ENCODE peak calls at places on chromosomes 1 and 21, in seven cellular contexts. One of them, this sample, is unnamed.

GRCh38 chr1:61399192-61399591 is 316.8 kb downstream of the NFIA start:
- DNase-seq in mesenchymal stem cell: no peak
- DNase-seq in OCI-LY7: no peak
- DNase-seq in GM23248: no peak
- DNase-seq in heart left ventricle: no peak
- DNase-seq in aorta: no peak
- DNase-seq in ovary: no peak
- DNase-seq in this sample: no peak

GRCh38 chr1:246497331-246497915 is 9.7 kb downstream of the SMYD3 start:
- DNase-seq in mesenchymal stem cell: peak
- DNase-seq in OCI-LY7: peak
- DNase-seq in GM23248: peak
- DNase-seq in heart left ventricle: no peak
- DNase-seq in aorta: no peak
- DNase-seq in ovary: no peak
- DNase-seq in this sample: peak

GRCh38 chr1:234608720-234609527 is 1.1 kb downstream of the IRF2BP2 start:
- DNase-seq in mesenchymal stem cell: peak
- DNase-seq in OCI-LY7: peak
- DNase-seq in GM23248: peak
- DNase-seq in heart left ventricle: peak
- DNase-seq in aorta: peak
- DNase-seq in ovary: peak
- DNase-seq in this sample: peak

GRCh38 chr21:34548782-34549376 is 36.9 kb upstream of the KCNE1 start:
- DNase-seq in mesenchymal stem cell: no peak
- DNase-seq in OCI-LY7: no peak
- DNase-seq in GM23248: no peak
- DNase-seq in heart left ventricle: no peak
- DNase-seq in aorta: no peak
- DNase-seq in ovary: no peak
- DNase-seq in this sample: no peak

GRCh38 chr1:63322944-63323865 is 838 bp downstream of the FOXD3 start:
- DNase-seq in mesenchymal stem cell: no peak
- DNase-seq in OCI-LY7: no peak
- DNase-seq in GM23248: peak
- DNase-seq in heart left ventricle: no peak
- DNase-seq in aorta: no peak
- DNase-seq in ovary: no peak
- DNase-seq in this sample: peak

GRCh38 chr1:24652382-24652781 is 9.3 kb downstream of the SRRM1 start:
- DNase-seq in mesenchymal stem cell: no peak
- DNase-seq in OCI-LY7: no peak
- DNase-seq in GM23248: no peak
- DNase-seq in heart left ventricle: no peak
- DNase-seq in aorta: no peak
- DNase-seq in ovary: no peak
- DNase-seq in this sample: no peak

GRCh38 chr1:81414417-81415087 is 386.2 kb upstream of the ADGRL2 start:
- DNase-seq in mesenchymal stem cell: peak
- DNase-seq in OCI-LY7: no peak
- DNase-seq in GM23248: peak
- DNase-seq in heart left ventricle: peak
- DNase-seq in aorta: peak
- DNase-seq in ovary: peak
- DNase-seq in this sample: no peak

GRCh38 chr1:113046569-113046968 is 26.4 kb upstream of the LRIG2 start:
- DNase-seq in mesenchymal stem cell: no peak
- DNase-seq in OCI-LY7: no peak
- DNase-seq in GM23248: no peak
- DNase-seq in heart left ventricle: no peak
- DNase-seq in aorta: no peak
- DNase-seq in ovary: no peak
- DNase-seq in this sample: peak

GRCh38 chr1:21139601-21140000 is 37.1 kb downstream of the EIF4G3 start:
- DNase-seq in mesenchymal stem cell: peak
- DNase-seq in OCI-LY7: peak
- DNase-seq in GM23248: no peak
- DNase-seq in heart left ventricle: peak
- DNase-seq in aorta: no peak
- DNase-seq in ovary: no peak
- DNase-seq in this sample: no peak

GRCh38 chr21:37164742-37165141 is 91.7 kb downstream of the TTC3 start:
- DNase-seq in mesenchymal stem cell: peak
- DNase-seq in OCI-LY7: no peak
- DNase-seq in GM23248: peak
- DNase-seq in heart left ventricle: no peak
- DNase-seq in aorta: no peak
- DNase-seq in ovary: no peak
- DNase-seq in this sample: no peak

GRCh38 chr1:54815086-54815876 is 14.2 kb upstream of the TTC22 start:
- DNase-seq in mesenchymal stem cell: no peak
- DNase-seq in OCI-LY7: no peak
- DNase-seq in GM23248: no peak
- DNase-seq in heart left ventricle: no peak
- DNase-seq in aorta: no peak
- DNase-seq in ovary: no peak
- DNase-seq in this sample: no peak

GRCh38 chr1:32872189-32872898 is 1.6 kb upstream of the FNDC5 start:
- DNase-seq in mesenchymal stem cell: peak
- DNase-seq in OCI-LY7: peak
- DNase-seq in GM23248: peak
- DNase-seq in heart left ventricle: peak
- DNase-seq in aorta: peak
- DNase-seq in ovary: peak
- DNase-seq in this sample: peak

GRCh38 chr1:5286244-5286643 is 631.8 kb downstream of the AJAP1 start:
- DNase-seq in mesenchymal stem cell: no peak
- DNase-seq in OCI-LY7: peak
- DNase-seq in GM23248: no peak
- DNase-seq in heart left ventricle: no peak
- DNase-seq in aorta: no peak
- DNase-seq in ovary: no peak
- DNase-seq in this sample: peak

GRCh38 chr1:187264995-187265602 is 436.4 kb downstream of the PLA2G4A start:
- DNase-seq in mesenchymal stem cell: peak
- DNase-seq in OCI-LY7: peak
- DNase-seq in GM23248: peak
- DNase-seq in heart left ventricle: no peak
- DNase-seq in aorta: no peak
- DNase-seq in ovary: no peak
- DNase-seq in this sample: no peak

GRCh38 chr1:202697038-202697437 is 13.2 kb downstream of the SYT2 start:
- DNase-seq in mesenchymal stem cell: no peak
- DNase-seq in OCI-LY7: no peak
- DNase-seq in GM23248: no peak
- DNase-seq in heart left ventricle: no peak
- DNase-seq in aorta: peak
- DNase-seq in ovary: no peak
- DNase-seq in this sample: no peak

GRCh38 chr1:221166162-221166500 is 286.9 kb downstream of the HLX start:
- DNase-seq in mesenchymal stem cell: peak
- DNase-seq in OCI-LY7: no peak
- DNase-seq in GM23248: no peak
- DNase-seq in heart left ventricle: no peak
- DNase-seq in aorta: no peak
- DNase-seq in ovary: no peak
- DNase-seq in this sample: no peak

GRCh38 chr1:32273389-32274208 is 18.3 kb upstream of the HDAC1 start:
- DNase-seq in mesenchymal stem cell: peak
- DNase-seq in OCI-LY7: peak
- DNase-seq in GM23248: peak
- DNase-seq in heart left ventricle: no peak
- DNase-seq in aorta: no peak
- DNase-seq in ovary: no peak
- DNase-seq in this sample: peak

GRCh38 chr1:168333562-168334256 is 53.0 kb downstream of the TBX19 start:
- DNase-seq in mesenchymal stem cell: no peak
- DNase-seq in OCI-LY7: no peak
- DNase-seq in GM23248: no peak
- DNase-seq in heart left ventricle: no peak
- DNase-seq in aorta: no peak
- DNase-seq in ovary: no peak
- DNase-seq in this sample: no peak

GRCh38 chr1:44076093-44076492 is 42.5 kb upstream of the KLF17 start:
- DNase-seq in mesenchymal stem cell: peak
- DNase-seq in OCI-LY7: no peak
- DNase-seq in GM23248: peak
- DNase-seq in heart left ventricle: no peak
- DNase-seq in aorta: no peak
- DNase-seq in ovary: no peak
- DNase-seq in this sample: no peak

GRCh38 chr1:108561731-108562326 is 1.9 kb downstream of the EEIG2 start:
- DNase-seq in mesenchymal stem cell: peak
- DNase-seq in OCI-LY7: peak
- DNase-seq in GM23248: peak
- DNase-seq in heart left ventricle: peak
- DNase-seq in aorta: peak
- DNase-seq in ovary: peak
- DNase-seq in this sample: peak

GRCh38 chr1:31575373-31576140 is 758 bp upstream of the TINAGL1 start:
- DNase-seq in mesenchymal stem cell: no peak
- DNase-seq in OCI-LY7: no peak
- DNase-seq in GM23248: no peak
- DNase-seq in heart left ventricle: no peak
- DNase-seq in aorta: no peak
- DNase-seq in ovary: no peak
- DNase-seq in this sample: no peak

GRCh38 chr1:18037651-18038050 is 69.9 kb upstream of the IGSF21 start:
- DNase-seq in mesenchymal stem cell: no peak
- DNase-seq in OCI-LY7: peak
- DNase-seq in GM23248: no peak
- DNase-seq in heart left ventricle: no peak
- DNase-seq in aorta: no peak
- DNase-seq in ovary: no peak
- DNase-seq in this sample: no peak

GRCh38 chr1:221697924-221698425 is 43.9 kb downstream of the DUSP10 start:
- DNase-seq in mesenchymal stem cell: no peak
- DNase-seq in OCI-LY7: no peak
- DNase-seq in GM23248: peak
- DNase-seq in heart left ventricle: no peak
- DNase-seq in aorta: no peak
- DNase-seq in ovary: no peak
- DNase-seq in this sample: no peak

GRCh38 chr1:170530972-170531757 is 801 bp upstream of the GORAB start:
- DNase-seq in mesenchymal stem cell: no peak
- DNase-seq in OCI-LY7: no peak
- DNase-seq in GM23248: peak
- DNase-seq in heart left ventricle: peak
- DNase-seq in aorta: peak
- DNase-seq in ovary: peak
- DNase-seq in this sample: no peak

DNA sequence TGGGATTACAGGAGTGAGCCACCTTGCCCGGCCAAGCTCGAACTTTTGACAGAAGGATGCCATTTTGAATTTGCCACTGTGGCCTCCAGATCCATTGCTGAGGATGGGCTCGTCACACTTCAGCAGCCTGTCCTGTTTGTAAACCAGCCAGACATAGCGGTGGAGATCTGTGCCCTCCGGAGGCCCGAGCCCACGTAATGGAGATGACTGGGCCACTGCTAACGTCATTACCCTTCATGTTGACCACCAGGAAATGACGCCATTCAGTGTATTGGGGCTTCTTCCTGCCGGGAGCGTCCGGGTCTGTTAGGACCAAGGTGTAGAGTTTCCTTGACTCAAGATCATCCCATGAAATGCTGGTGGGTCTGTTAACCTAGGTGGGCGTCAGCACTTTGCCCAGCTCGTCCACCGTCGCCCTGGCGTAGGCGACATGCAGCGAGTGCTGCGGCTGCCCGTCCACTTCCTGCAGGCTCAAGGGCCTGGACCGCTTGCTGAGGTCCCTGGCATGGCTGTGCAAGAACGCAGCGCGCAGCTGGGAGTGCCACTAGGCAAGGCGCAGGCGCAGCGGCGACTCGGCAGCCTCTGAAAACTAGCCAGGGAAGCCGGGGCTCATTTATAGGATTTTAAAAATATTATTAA is 40.8 kb downstream of the PTPRC start:
- DNase-seq in mesenchymal stem cell: no peak
- DNase-seq in OCI-LY7: no peak
- DNase-seq in GM23248: no peak
- DNase-seq in heart left ventricle: no peak
- DNase-seq in aorta: peak
- DNase-seq in ovary: no peak
- DNase-seq in this sample: peak
- H3K4me3 ChIP-seq in mesenchymal stem cell: no peak
- H3K4me3 ChIP-seq in OCI-LY7: peak
- H3K4me3 ChIP-seq in GM23248: no peak
- H3K4me3 ChIP-seq in heart left ventricle: no peak
- H3K4me3 ChIP-seq in aorta: no peak
- H3K4me3 ChIP-seq in ovary: no peak
- H3K4me3 ChIP-seq in this sample: peak

GRCh38 chr1:11652203-11652780 is 1.9 kb downstream of the FBXO2 start:
- DNase-seq in mesenchymal stem cell: no peak
- DNase-seq in OCI-LY7: no peak
- DNase-seq in GM23248: no peak
- DNase-seq in heart left ventricle: no peak
- DNase-seq in aorta: no peak
- DNase-seq in ovary: no peak
- DNase-seq in this sample: no peak
- H3K27ac ChIP-seq in mesenchymal stem cell: no peak
- H3K27ac ChIP-seq in OCI-LY7: no peak
- H3K27ac ChIP-seq in GM23248: no peak
- H3K27ac ChIP-seq in heart left ventricle: no peak
- H3K27ac ChIP-seq in aorta: no peak
- H3K27ac ChIP-seq in ovary: no peak
- H3K27ac ChIP-seq in this sample: no peak

GRCh38 chr21:44018813-44019567 is 6.9 kb downstream of the TRAPPC10 start:
- DNase-seq in mesenchymal stem cell: no peak
- DNase-seq in OCI-LY7: no peak
- DNase-seq in GM23248: no peak
- DNase-seq in heart left ventricle: no peak
- DNase-seq in aorta: no peak
- DNase-seq in ovary: no peak
- DNase-seq in this sample: no peak
- H3K4me3 ChIP-seq in mesenchymal stem cell: no peak
- H3K4me3 ChIP-seq in OCI-LY7: no peak
- H3K4me3 ChIP-seq in GM23248: no peak
- H3K4me3 ChIP-seq in heart left ventricle: no peak
- H3K4me3 ChIP-seq in aorta: no peak
- H3K4me3 ChIP-seq in ovary: no peak
- H3K4me3 ChIP-seq in this sample: no peak

GRCh38 chr1:101683561-101683960 is 313.2 kb downstream of the OLFM3 start:
- DNase-seq in mesenchymal stem cell: no peak
- DNase-seq in OCI-LY7: no peak
- DNase-seq in GM23248: no peak
- DNase-seq in heart left ventricle: no peak
- DNase-seq in aorta: no peak
- DNase-seq in ovary: no peak
- DNase-seq in this sample: no peak

DNA sequence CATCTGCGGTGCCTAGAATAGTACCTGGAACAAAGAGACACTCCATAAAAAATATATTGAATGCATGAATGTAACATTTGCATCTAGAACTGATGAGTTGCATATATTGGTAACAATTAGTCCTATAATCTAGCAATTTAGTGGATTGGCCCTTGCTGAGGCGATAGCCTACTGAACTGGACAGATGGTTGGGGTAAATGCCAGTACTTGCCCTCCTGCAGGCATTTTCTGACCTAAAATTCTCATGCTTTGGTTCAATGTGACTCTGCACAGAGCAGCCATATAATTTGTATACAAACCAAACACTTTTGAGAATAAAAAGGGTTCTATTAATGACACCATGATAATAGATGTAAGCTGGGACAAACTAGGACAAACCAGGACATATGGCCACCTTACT is 313.6 kb downstream of the OLFM3 start:
- DNase-seq in mesenchymal stem cell: no peak
- DNase-seq in OCI-LY7: no peak
- DNase-seq in GM23248: no peak
- DNase-seq in heart left ventricle: no peak
- DNase-seq in aorta: no peak
- DNase-seq in ovary: no peak
- DNase-seq in this sample: no peak
- H3K27ac ChIP-seq in mesenchymal stem cell: no peak
- H3K27ac ChIP-seq in OCI-LY7: no peak
- H3K27ac ChIP-seq in GM23248: no peak
- H3K27ac ChIP-seq in heart left ventricle: no peak
- H3K27ac ChIP-seq in aorta: no peak
- H3K27ac ChIP-seq in ovary: no peak
- H3K27ac ChIP-seq in this sample: no peak

This sample was measured in CD4-positive, alpha-beta memory T cell.